ENCODE peak calls at places on chromosomes 16 and 17, in five cellular contexts. R is Caki2; A is A549; J is glutamatergic neuron; T is stimulated activated CD4-positive, alpha-beta T cell treated with anti-CD3 and anti-CD28 coated beads, TNF-alpha, amount 100 ng/mL, for 4 hours. Y is an unnamed sample.

GRCh38 chr17:16974569-16975265 is 2.8 kb upstream of the TNFRSF13B start:
- DNase-seq in J (no peak), R (no peak), T (no peak), A (no peak), Y (no peak)

GRCh38 chr16:5006348-5007193 is 27.2 kb downstream of the NAGPA start:
- DNase-seq in T (no peak), A (no peak), R (no peak), J (no peak), Y (no peak)

GRCh38 chr17:13917635-13918034 is 151.7 kb upstream of the COX10 start:
- DNase-seq in R (no peak), T (no peak), A (no peak), J (no peak), Y (no peak)

GRCh38 chr17:32319548-32319905 is 22.4 kb downstream of the C17orf75 start:
- DNase-seq in T (peak), A (peak), J (peak), R (peak), Y (peak)

GRCh38 chr16:67535201-67535600 is 6.6 kb downstream of the RIPOR1 start:
- DNase-seq in R (no peak), T (no peak), J (no peak), A (no peak), Y (no peak)

GRCh38 chr16:53893731-53894435 is 189.9 kb downstream of the FTO start:
- DNase-seq in J (no peak), A (peak), T (no peak), R (peak), Y (peak)

GRCh38 chr17:79120259-79120658 is 45.6 kb downstream of the ENGASE start:
- DNase-seq in T (no peak), R (no peak), A (no peak), J (no peak), Y (no peak)

GRCh38 chr17:44323359-44324091 is 1.1 kb downstream of the SLC25A39 start:
- DNase-seq in T (no peak), R (no peak), A (no peak), J (no peak), Y (no peak)

GRCh38 chr16:11139624-11140375 is 116.2 kb downstream of the SOCS1 start:
- DNase-seq in A (no peak), T (no peak), J (no peak), R (no peak), Y (no peak)

GRCh38 chr17:59234631-59235030 is 14.3 kb downstream of the GDPD1 start:
- DNase-seq in A (no peak), R (no peak), J (no peak), T (no peak), Y (no peak)

Y was measured in LHCN-M2.